ENCODE peak calls at places on chromosomes 11 and 22, in five cellular contexts. One of them, this sample, is unnamed. For H3K9me3, the result is how much of the 10 kb centered on the place peaks cover.

GRCh38 chr11:45178890-45179663 is 32.6 kb downstream of the PRDM11 start:
- DNase-seq in body of pancreas: no peak
- DNase-seq in naive thymus-derived CD4-positive, alpha-beta T cell: no peak
- DNase-seq in stomach: no peak
- DNase-seq in SK-N-SH: no peak
- DNase-seq in this sample: no peak

GRCh38 chr11:113096661-113097060 is 135.4 kb downstream of the NCAM1 start:
- DNase-seq in stomach: no peak
- DNase-seq in naive thymus-derived CD4-positive, alpha-beta T cell: no peak
- DNase-seq in body of pancreas: no peak
- DNase-seq in SK-N-SH: no peak
- DNase-seq in this sample: no peak

GRCh38 chr11:130726234-130726559 is 190.1 kb downstream of the SNX19 start:
- DNase-seq in body of pancreas: no peak
- DNase-seq in SK-N-SH: no peak
- DNase-seq in naive thymus-derived CD4-positive, alpha-beta T cell: no peak
- DNase-seq in stomach: no peak
- DNase-seq in this sample: no peak

GRCh38 chr11:72831521-72832300 is 17.5 kb downstream of the ATG16L2 start:
- DNase-seq in naive thymus-derived CD4-positive, alpha-beta T cell: no peak
- DNase-seq in stomach: peak
- DNase-seq in SK-N-SH: peak
- DNase-seq in body of pancreas: peak
- DNase-seq in this sample: peak

GRCh38 chr11:91956711-91957110 is 267.9 kb upstream of the FAT3 start:
- DNase-seq in naive thymus-derived CD4-positive, alpha-beta T cell: no peak
- DNase-seq in stomach: no peak
- DNase-seq in SK-N-SH: no peak
- DNase-seq in body of pancreas: no peak
- DNase-seq in this sample: no peak

GRCh38 chr22:29587938-29588699 is 7.2 kb upstream of the NIPSNAP1 start:
- DNase-seq in SK-N-SH: no peak
- DNase-seq in naive thymus-derived CD4-positive, alpha-beta T cell: no peak
- DNase-seq in stomach: no peak
- DNase-seq in body of pancreas: no peak
- DNase-seq in this sample: no peak

GRCh38 chr11:9633674-9634073 is 30.2 kb upstream of the SWAP70 start:
- DNase-seq in naive thymus-derived CD4-positive, alpha-beta T cell: no peak
- DNase-seq in stomach: no peak
- DNase-seq in body of pancreas: no peak
- DNase-seq in SK-N-SH: no peak
- DNase-seq in this sample: no peak

GRCh38 chr22:28012811-28013460 is 93.9 kb upstream of the PITPNB start:
- DNase-seq in SK-N-SH: no peak
- DNase-seq in stomach: no peak
- DNase-seq in naive thymus-derived CD4-positive, alpha-beta T cell: no peak
- DNase-seq in body of pancreas: no peak
- DNase-seq in this sample: no peak

GRCh38 chr11:78798567-78799170 is 224.0 kb upstream of the NARS2 start:
- DNase-seq in body of pancreas: peak
- DNase-seq in SK-N-SH: peak
- DNase-seq in naive thymus-derived CD4-positive, alpha-beta T cell: peak
- DNase-seq in stomach: peak
- DNase-seq in this sample: no peak

GRCh38 chr11:118295834-118296454 is 8.6 kb upstream of the CD3E start:
- DNase-seq in naive thymus-derived CD4-positive, alpha-beta T cell: no peak
- DNase-seq in SK-N-SH: no peak
- DNase-seq in stomach: peak
- DNase-seq in body of pancreas: peak
- DNase-seq in this sample: no peak

GRCh38 chr11:22371188-22371587 is 33.0 kb downstream of the SLC17A6 start:
- DNase-seq in naive thymus-derived CD4-positive, alpha-beta T cell: no peak
- DNase-seq in SK-N-SH: no peak
- DNase-seq in stomach: no peak
- DNase-seq in body of pancreas: no peak
- DNase-seq in this sample: no peak

GRCh38 chr22:33812578-33812977 is 107.7 kb downstream of the LARGE1 start:
- DNase-seq in stomach: no peak
- DNase-seq in naive thymus-derived CD4-positive, alpha-beta T cell: no peak
- DNase-seq in body of pancreas: no peak
- DNase-seq in SK-N-SH: no peak
- DNase-seq in this sample: no peak

DNA sequence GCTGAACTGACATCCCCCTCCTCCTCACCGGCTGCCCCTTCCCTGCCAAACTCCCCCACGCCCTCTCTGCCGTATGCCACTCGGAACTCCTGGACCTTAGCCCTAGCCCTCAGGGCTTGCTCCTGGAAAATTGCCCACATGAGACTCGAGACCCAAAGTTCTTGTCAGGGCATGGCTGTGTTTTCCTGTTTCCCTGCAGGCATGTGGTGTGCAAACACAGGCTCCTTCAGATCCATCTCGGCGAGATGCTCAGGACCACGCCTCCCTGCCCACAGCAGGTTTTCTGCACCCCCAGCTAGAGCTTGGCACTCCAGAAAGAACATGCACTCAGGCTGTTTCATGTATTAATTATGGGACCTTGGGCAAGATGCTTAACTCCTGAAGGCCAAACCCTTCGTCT is 1480.4 kb downstream of the BRD1 start:
- DNase-seq in naive thymus-derived CD4-positive, alpha-beta T cell: no peak
- DNase-seq in SK-N-SH: no peak
- DNase-seq in stomach: no peak
- DNase-seq in body of pancreas: no peak
- DNase-seq in this sample: no peak
- H3K9me3 ChIP-seq in naive thymus-derived CD4-positive, alpha-beta T cell: under half
- H3K9me3 ChIP-seq in SK-N-SH: under half
- H3K9me3 ChIP-seq in stomach: under half
- H3K9me3 ChIP-seq in body of pancreas: under half
- H3K9me3 ChIP-seq in this sample: under half

GRCh38 chr22:47618180-47618579 is 855.7 kb downstream of the TBC1D22A start:
- DNase-seq in body of pancreas: no peak
- DNase-seq in naive thymus-derived CD4-positive, alpha-beta T cell: no peak
- DNase-seq in SK-N-SH: no peak
- DNase-seq in stomach: peak
- DNase-seq in this sample: no peak
- H3K9me3 ChIP-seq in body of pancreas: under half
- H3K9me3 ChIP-seq in naive thymus-derived CD4-positive, alpha-beta T cell: under half
- H3K9me3 ChIP-seq in SK-N-SH: under half
- H3K9me3 ChIP-seq in stomach: under half
- H3K9me3 ChIP-seq in this sample: under half

GRCh38 chr22:49865156-49865555 is 11.5 kb downstream of the ZBED4 start:
- DNase-seq in stomach: no peak
- DNase-seq in body of pancreas: no peak
- DNase-seq in naive thymus-derived CD4-positive, alpha-beta T cell: no peak
- DNase-seq in SK-N-SH: no peak
- DNase-seq in this sample: no peak

GRCh38 chr22:49861642-49862407 is 8.2 kb downstream of the ZBED4 start:
- DNase-seq in body of pancreas: no peak
- DNase-seq in SK-N-SH: peak
- DNase-seq in naive thymus-derived CD4-positive, alpha-beta T cell: no peak
- DNase-seq in stomach: no peak
- DNase-seq in this sample: no peak

GRCh38 chr22:49866134-49866533 is 12.5 kb downstream of the ZBED4 start:
- DNase-seq in body of pancreas: no peak
- DNase-seq in naive thymus-derived CD4-positive, alpha-beta T cell: no peak
- DNase-seq in SK-N-SH: no peak
- DNase-seq in stomach: no peak
- DNase-seq in this sample: no peak

GRCh38 chr22:49862408-49862776 is 8.7 kb downstream of the ZBED4 start:
- DNase-seq in SK-N-SH: no peak
- DNase-seq in body of pancreas: no peak
- DNase-seq in stomach: no peak
- DNase-seq in naive thymus-derived CD4-positive, alpha-beta T cell: no peak
- DNase-seq in this sample: no peak

GRCh38 chr22:49863936-49864335 is 10.3 kb downstream of the ZBED4 start:
- DNase-seq in SK-N-SH: no peak
- DNase-seq in stomach: no peak
- DNase-seq in naive thymus-derived CD4-positive, alpha-beta T cell: no peak
- DNase-seq in body of pancreas: no peak
- DNase-seq in this sample: no peak
- H3K9me3 ChIP-seq in SK-N-SH: under half
- H3K9me3 ChIP-seq in stomach: under half
- H3K9me3 ChIP-seq in naive thymus-derived CD4-positive, alpha-beta T cell: under half
- H3K9me3 ChIP-seq in body of pancreas: under half
- H3K9me3 ChIP-seq in this sample: under half

GRCh38 chr11:70630816-70631623 is 232.7 kb downstream of the CTTN start:
- DNase-seq in SK-N-SH: no peak
- DNase-seq in body of pancreas: no peak
- DNase-seq in naive thymus-derived CD4-positive, alpha-beta T cell: no peak
- DNase-seq in stomach: no peak
- DNase-seq in this sample: no peak
- H3K9me3 ChIP-seq in SK-N-SH: under half
- H3K9me3 ChIP-seq in body of pancreas: under half
- H3K9me3 ChIP-seq in naive thymus-derived CD4-positive, alpha-beta T cell: under half
- H3K9me3 ChIP-seq in stomach: under half
- H3K9me3 ChIP-seq in this sample: under half

GRCh38 chr22:47591709-47592108 is 829.3 kb downstream of the TBC1D22A start:
- DNase-seq in SK-N-SH: no peak
- DNase-seq in stomach: peak
- DNase-seq in naive thymus-derived CD4-positive, alpha-beta T cell: no peak
- DNase-seq in body of pancreas: no peak
- DNase-seq in this sample: no peak
- H3K9me3 ChIP-seq in SK-N-SH: under half
- H3K9me3 ChIP-seq in stomach: under half
- H3K9me3 ChIP-seq in naive thymus-derived CD4-positive, alpha-beta T cell: under half
- H3K9me3 ChIP-seq in body of pancreas: under half
- H3K9me3 ChIP-seq in this sample: under half

GRCh38 chr11:134438533-134438932 is 26.5 kb upstream of the B3GAT1 start:
- DNase-seq in stomach: no peak
- DNase-seq in SK-N-SH: no peak
- DNase-seq in body of pancreas: no peak
- DNase-seq in naive thymus-derived CD4-positive, alpha-beta T cell: no peak
- DNase-seq in this sample: no peak
- H3K9me3 ChIP-seq in stomach: under half
- H3K9me3 ChIP-seq in SK-N-SH: under half
- H3K9me3 ChIP-seq in body of pancreas: under half
- H3K9me3 ChIP-seq in naive thymus-derived CD4-positive, alpha-beta T cell: under half
- H3K9me3 ChIP-seq in this sample: under half

DNA sequence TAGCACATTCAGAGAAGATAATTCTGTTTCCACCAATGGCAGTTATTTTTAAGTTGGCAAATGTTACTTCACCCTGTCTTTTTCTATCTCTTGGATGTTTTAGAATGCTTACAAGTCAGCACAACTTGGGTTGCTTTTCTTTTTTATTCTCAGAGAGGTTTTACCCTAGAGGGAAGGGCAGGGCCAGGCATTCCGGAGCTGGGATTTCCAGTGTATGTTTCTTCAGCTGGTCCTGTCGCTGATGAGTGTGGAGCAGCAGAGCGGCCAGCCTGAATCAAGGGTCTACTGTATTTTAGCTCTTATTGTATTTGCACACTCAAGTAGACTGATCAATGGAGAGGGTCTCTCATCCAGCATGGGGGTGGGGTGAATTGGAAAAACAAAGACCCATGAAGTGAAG is 162.4 kb upstream of the ARHGAP20 start:
- DNase-seq in stomach: no peak
- DNase-seq in naive thymus-derived CD4-positive, alpha-beta T cell: no peak
- DNase-seq in body of pancreas: no peak
- DNase-seq in SK-N-SH: no peak
- DNase-seq in this sample: no peak
- H3K9me3 ChIP-seq in stomach: under half
- H3K9me3 ChIP-seq in naive thymus-derived CD4-positive, alpha-beta T cell: under half
- H3K9me3 ChIP-seq in body of pancreas: under half
- H3K9me3 ChIP-seq in SK-N-SH: under half
- H3K9me3 ChIP-seq in this sample: under half

DNA sequence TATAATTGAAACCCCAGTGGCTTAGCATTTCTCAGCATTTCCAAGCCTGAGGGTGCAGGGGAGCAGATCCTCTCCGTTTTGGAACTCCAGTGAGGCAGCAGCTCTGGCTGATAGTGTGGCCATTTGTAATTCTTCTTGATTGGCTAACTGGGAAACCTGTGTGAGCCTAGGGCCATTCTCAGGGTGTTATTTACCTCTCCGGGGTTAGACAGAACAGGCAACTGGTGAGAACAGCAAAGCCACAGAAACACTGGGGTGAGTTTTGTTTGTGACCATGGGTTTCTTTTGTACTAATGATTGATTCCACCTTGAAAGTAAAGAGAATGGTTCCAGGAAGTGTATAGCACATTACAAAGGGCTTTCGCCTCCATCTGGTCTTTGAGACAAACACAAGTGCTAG is 2.4 kb upstream of the OR4X2 start:
- DNase-seq in stomach: no peak
- DNase-seq in naive thymus-derived CD4-positive, alpha-beta T cell: no peak
- DNase-seq in body of pancreas: no peak
- DNase-seq in SK-N-SH: no peak
- DNase-seq in this sample: no peak
- H3K9me3 ChIP-seq in stomach: under half
- H3K9me3 ChIP-seq in naive thymus-derived CD4-positive, alpha-beta T cell: under half
- H3K9me3 ChIP-seq in body of pancreas: under half
- H3K9me3 ChIP-seq in SK-N-SH: under half
- H3K9me3 ChIP-seq in this sample: under half

DNA sequence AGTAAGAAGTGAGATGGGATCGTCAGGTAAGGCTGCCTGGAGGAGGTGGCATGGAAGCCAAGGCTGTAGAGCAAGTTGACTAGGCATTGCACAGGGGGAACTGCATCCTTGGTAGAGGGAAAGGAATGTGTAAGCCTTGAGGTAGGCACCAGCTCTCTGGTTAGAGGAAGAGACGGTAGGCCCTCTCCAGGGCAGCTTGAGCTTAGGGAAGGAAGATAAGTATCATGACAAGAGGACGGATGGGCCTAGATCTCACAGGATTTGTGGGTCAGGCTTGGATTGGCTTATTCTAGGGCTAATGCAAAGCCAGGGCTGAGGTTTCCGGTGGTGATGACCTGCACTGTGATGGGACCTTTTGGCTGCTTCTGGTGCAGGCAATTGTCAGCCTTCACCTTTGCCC is 1035.8 kb downstream of the TBC1D22A start:
- DNase-seq in stomach: no peak
- DNase-seq in body of pancreas: no peak
- DNase-seq in SK-N-SH: no peak
- DNase-seq in naive thymus-derived CD4-positive, alpha-beta T cell: no peak
- DNase-seq in this sample: no peak
- H3K9me3 ChIP-seq in stomach: under half
- H3K9me3 ChIP-seq in body of pancreas: under half
- H3K9me3 ChIP-seq in SK-N-SH: under half
- H3K9me3 ChIP-seq in naive thymus-derived CD4-positive, alpha-beta T cell: under half
- H3K9me3 ChIP-seq in this sample: under half

GRCh38 chr11:34898474-34898873 is 17.7 kb downstream of the APIP start:
- DNase-seq in naive thymus-derived CD4-positive, alpha-beta T cell: no peak
- DNase-seq in stomach: no peak
- DNase-seq in SK-N-SH: no peak
- DNase-seq in body of pancreas: no peak
- DNase-seq in this sample: no peak
- H3K9me3 ChIP-seq in naive thymus-derived CD4-positive, alpha-beta T cell: under half
- H3K9me3 ChIP-seq in stomach: under half
- H3K9me3 ChIP-seq in SK-N-SH: under half
- H3K9me3 ChIP-seq in body of pancreas: under half
- H3K9me3 ChIP-seq in this sample: under half

This sample was measured in T-helper 17 cell.